ENCODE peak calls at places on chromosomes 2 and 18, in four cellular contexts. Y is T-helper 9 cell, V is NCI-H2081, Q is astrocyte. N is an unnamed sample.

GRCh38 chr2:72090271-72090720 is 57.4 kb downstream of the CYP26B1 start:
- DNase-seq in Q (no peak), Y (no peak), V (no peak), N (no peak)

GRCh38 chr2:25777077-25777476 is 101.2 kb downstream of the ASXL2 start:
- DNase-seq in Y (no peak), V (no peak), Q (no peak), N (no peak)

GRCh38 chr2:237673130-237673921 is 45.9 kb downstream of the LRRFIP1 start:
- DNase-seq in Y (peak), Q (peak), V (peak), N (peak)

GRCh38 chr18:48230459-48231113 is 178.6 kb downstream of the ZBTB7C start:
- DNase-seq in Y (no peak), Q (peak), V (peak), N (no peak)

GRCh38 chr2:7867858-7868257 is 814.0 kb upstream of the ID2 start:
- DNase-seq in V (no peak), Y (no peak), Q (no peak), N (no peak)

GRCh38 chr2:75632091-75632704 is 14.4 kb upstream of the MRPL19 start:
- DNase-seq in Y (no peak), V (no peak), Q (peak), N (no peak)

GRCh38 chr2:74632209-74632938 is 15.8 kb downstream of the M1AP start:
- DNase-seq in Y (no peak), V (peak), Q (no peak), N (no peak)

GRCh38 chr2:62197017-62197586 is 1.2 kb downstream of the B3GNT2 start:
- DNase-seq in Y (peak), V (peak), Q (no peak), N (peak)

GRCh38 chr18:8721094-8721669 is 15.8 kb downstream of the MTCL1 start:
- DNase-seq in V (peak), Q (no peak), Y (no peak), N (no peak)

GRCh38 chr2:121790276-121790956 is 35.0 kb downstream of the TSN start:
- DNase-seq in V (no peak), Q (peak), Y (no peak), N (no peak)

GRCh38 chr2:23940976-23941605 is 828 bp downstream of the UBXN2A start:
- DNase-seq in V (no peak), Y (no peak), Q (peak), N (no peak)

GRCh38 chr18:2040279-2040678 is 531.0 kb downstream of the METTL4 start:
- DNase-seq in Y (no peak), Q (no peak), V (no peak), N (no peak)

GRCh38 chr18:74378179-74378682 is 62.6 kb downstream of the C18orf63 start:
- DNase-seq in Q (no peak), V (no peak), Y (no peak), N (no peak)

GRCh38 chr2:100180503-100180902 is 38.1 kb upstream of the AFF3 start:
- DNase-seq in Y (no peak), V (no peak), Q (no peak), N (no peak)

GRCh38 chr2:156647377-156648010 is 211.3 kb downstream of the GPD2 start:
- DNase-seq in V (no peak), Y (no peak), Q (no peak), N (no peak)

GRCh38 chr2:101587251-101587650 is 110.3 kb upstream of the MAP4K4 start:
- DNase-seq in Y (no peak), V (no peak), Q (no peak), N (no peak)

GRCh38 chr2:197890160-197890559 is 85.8 kb downstream of the PLCL1 start:
- DNase-seq in V (no peak), Y (no peak), Q (no peak), N (no peak)

GRCh38 chr2:12456293-12457151 is 260.2 kb upstream of the TRIB2 start:
- DNase-seq in Y (peak), V (no peak), Q (peak), N (no peak)

GRCh38 chr2:25548587-25548986 is 124.8 kb downstream of the DTNB start:
- DNase-seq in Y (no peak), Q (no peak), V (peak), N (no peak)

GRCh38 chr2:207409525-207409924 is 120.2 kb upstream of the CREB1 start:
- DNase-seq in Q (no peak), Y (no peak), V (no peak), N (no peak)

N was measured in effector CD4-positive, alpha-beta T cell.